ENCODE peak calls at places on chromosome 20, in five cellular contexts. Q is brain microvascular endothelial cell, M is uterus, J is ovary, W is MM.1S. G is an unnamed sample. For H3K27me3, the result is how much of the 10 kb centered on the place peaks cover.

GRCh38 chr20:33947709-33948295 is 45.9 kb upstream of the RALY start:
- DNase-seq in W (peak), M (no peak), J (no peak), Q (peak), G (no peak)

GRCh38 chr20:59455392-59456341 is 148.7 kb upstream of the PHACTR3 start:
- DNase-seq in M (no peak), Q (no peak), W (no peak), J (peak), G (no peak)

GRCh38 chr20:34475979-34476736 is 40.1 kb upstream of the DYNLRB1 start:
- DNase-seq in M (peak), J (peak), Q (no peak), W (peak), G (no peak)

GRCh38 chr20:47269309-47270165 is 87.0 kb downstream of the ZMYND8 start:
- DNase-seq in Q (no peak), M (no peak), J (no peak), W (no peak), G (no peak)

GRCh38 chr20:61937963-61938838 is 127.5 kb downstream of the TAF4 start:
- DNase-seq in Q (no peak), M (no peak), W (no peak), J (no peak), G (no peak)

GRCh38 chr20:4835244-4836177 is 113.8 kb downstream of the PRND start:
- DNase-seq in M (peak), Q (no peak), J (peak), W (no peak), G (peak)

GRCh38 chr20:58708246-58708931 is 15.8 kb downstream of the NPEPL1 start:
- DNase-seq in Q (no peak), J (peak), M (no peak), W (no peak), G (peak)

GRCh38 chr20:23397961-23398360 is 23.3 kb downstream of the NAPB start:
- DNase-seq in M (no peak), J (no peak), Q (peak), W (no peak), G (no peak)

GRCh38 chr20:44070139-44070900 is 116.7 kb downstream of the JPH2 start:
- DNase-seq in J (no peak), Q (no peak), M (no peak), W (peak), G (peak)

GRCh38 chr20:4813839-4814695 is 92.4 kb downstream of the PRND start:
- DNase-seq in Q (no peak), J (no peak), W (peak), M (no peak), G (no peak)

GRCh38 chr20:48795732-48796131 is 32.1 kb downstream of the PREX1 start:
- DNase-seq in J (no peak), W (no peak), Q (no peak), M (no peak), G (no peak)

GRCh38 chr20:63625771-63626423 is 1.0 kb downstream of the GMEB2 start:
- DNase-seq in M (no peak), J (peak), Q (peak), W (peak), G (no peak)

GRCh38 chr20:8388146-8388545 is 256.1 kb downstream of the PLCB1 start:
- DNase-seq in J (no peak), M (no peak), W (no peak), Q (no peak), G (no peak)

GRCh38 chr20:9241721-9242427 is 173.0 kb downstream of the PLCB4 start:
- DNase-seq in J (no peak), W (no peak), Q (no peak), M (no peak), G (no peak)

GRCh38 chr20:44334306-44334705 is 2.5 kb upstream of the R3HDML start:
- DNase-seq in Q (no peak), M (no peak), J (no peak), W (no peak), G (no peak)

GRCh38 chr20:62381202-62381797 is 5.6 kb upstream of the RPS21 start:
- DNase-seq in W (no peak), J (no peak), Q (peak), M (peak), G (no peak)

GRCh38 chr20:8640461-8640860 is 428.4 kb upstream of the PLCB4 start:
- DNase-seq in W (no peak), J (no peak), Q (no peak), M (no peak), G (no peak)

GRCh38 chr20:50911716-50912115 is 19.5 kb downstream of the ADNP start:
- DNase-seq in W (no peak), M (no peak), J (no peak), Q (no peak), G (no peak)

GRCh38 chr20:41029150-41029872 is 689 bp downstream of the TOP1 start:
- DNase-seq in W (no peak), Q (no peak), J (peak), M (no peak), G (no peak)

GRCh38 chr20:49385471-49385870 is 97.0 kb downstream of the KCNB1 start:
- DNase-seq in W (peak), J (no peak), M (no peak), Q (peak), G (no peak)

GRCh38 chr20:14687317-14687716 is 349.9 kb upstream of the FLRT3 start:
- DNase-seq in M (no peak), W (no peak), J (no peak), Q (no peak), G (no peak)

GRCh38 chr20:54093423-54094267 is 23.3 kb upstream of the BCAS1 start:
- DNase-seq in M (no peak), W (no peak), Q (no peak), J (no peak), G (no peak)

GRCh38 chr20:32685541-32686529 is 12.1 kb upstream of the C20orf203 start:
- DNase-seq in Q (peak), M (no peak), W (no peak), J (no peak), G (no peak)

GRCh38 chr20:62980970-62981369 is 25.8 kb downstream of the BHLHE23 start:
- DNase-seq in J (no peak), Q (no peak), W (no peak), M (no peak), G (no peak)

GRCh38 chr20:3452690-3453089 is 18.1 kb upstream of the ATRN start:
- DNase-seq in M (no peak), W (no peak), Q (no peak), J (no peak), G (no peak)

GRCh38 chr20:38187512-38187911 is 22.4 kb upstream of the TGM2 start:
- DNase-seq in Q (no peak), J (no peak), M (no peak), W (no peak), G (no peak)

GRCh38 chr20:34709836-34710567 is 5.9 kb downstream of the TP53INP2 start:
- DNase-seq in Q (peak), J (no peak), W (peak), M (no peak), G (peak)

GRCh38 chr20:51284161-51284560 is 258.4 kb downstream of the NFATC2 start:
- DNase-seq in M (no peak), J (no peak), W (no peak), Q (peak), G (no peak)

DNA sequence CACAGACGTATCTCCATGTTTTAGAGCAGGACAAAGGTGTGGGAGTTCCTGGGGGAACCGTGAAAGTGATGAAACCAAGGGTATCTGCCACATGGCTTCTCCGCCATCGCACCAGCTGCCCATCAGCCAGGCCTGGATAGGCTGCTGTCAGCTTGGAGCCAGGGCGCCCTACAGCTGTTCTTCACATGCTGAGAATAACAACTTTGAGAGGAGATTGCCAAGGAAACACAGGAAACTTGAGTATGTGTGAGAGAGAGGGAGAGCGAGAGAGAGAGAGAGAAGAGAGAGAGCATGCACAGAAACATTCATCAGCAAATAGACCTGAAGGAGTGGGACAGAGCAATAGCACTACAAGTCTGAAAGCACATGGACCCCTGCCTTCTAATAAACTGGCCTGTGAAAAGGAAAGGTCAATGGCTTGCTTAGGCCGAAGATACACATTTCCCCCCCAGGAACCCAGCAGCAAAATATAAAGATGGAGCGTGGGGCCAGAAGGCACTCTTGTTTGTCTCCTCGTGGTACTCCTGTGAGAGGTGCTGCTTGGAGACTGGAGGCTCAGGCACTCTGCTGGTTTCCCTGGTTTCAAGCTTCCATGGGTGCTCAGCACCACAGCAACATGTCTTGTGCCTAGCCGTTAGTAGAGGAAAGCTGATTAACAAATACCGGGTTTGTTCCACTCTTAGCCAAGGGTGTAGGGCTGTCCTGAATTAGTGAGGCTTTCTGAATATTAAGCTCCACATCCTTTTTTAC is 53.0 kb downstream of the SNAP25 start:
- DNase-seq in J (no peak), Q (no peak), M (no peak), W (no peak), G (no peak)
- H3K27me3 ChIP-seq in J (under half), Q (under half), M (under half), W (under half), G (under half)

DNA sequence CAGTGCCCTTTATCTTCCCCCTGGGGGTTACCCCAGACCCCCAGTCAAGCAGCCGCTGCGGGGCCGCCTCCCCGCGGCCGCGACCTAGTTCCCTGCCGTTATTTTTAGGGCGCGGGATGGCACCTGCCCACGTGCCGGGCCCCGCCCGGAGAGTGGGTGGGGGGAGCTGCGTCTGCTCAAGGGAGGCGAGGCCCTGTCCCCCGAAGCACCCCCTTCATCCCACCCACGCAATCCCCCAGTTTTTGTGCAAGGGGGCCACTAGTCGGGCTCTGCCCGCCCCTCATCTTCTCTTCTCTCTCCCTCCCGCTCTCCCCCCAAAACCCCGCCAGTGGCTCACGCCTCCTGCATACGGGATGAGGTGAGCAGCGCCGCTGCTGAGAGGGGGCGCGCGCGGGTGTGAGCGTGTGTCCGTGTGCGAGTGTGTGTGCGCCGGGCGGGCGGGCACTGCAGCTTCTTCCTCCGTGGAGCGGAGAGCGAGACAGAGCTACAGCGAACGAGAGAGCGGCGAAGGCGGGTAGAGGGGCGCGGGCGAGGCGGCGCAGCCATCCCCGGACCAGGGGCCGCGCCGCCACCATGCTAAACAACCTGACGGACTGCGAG is at the start of gene SLC12A5:
- DNase-seq in J (no peak), W (no peak), Q (no peak), M (no peak), G (no peak)
- H3K27me3 ChIP-seq in J (under half), W (half or more), Q (half or more), M (under half), G (under half)

DNA sequence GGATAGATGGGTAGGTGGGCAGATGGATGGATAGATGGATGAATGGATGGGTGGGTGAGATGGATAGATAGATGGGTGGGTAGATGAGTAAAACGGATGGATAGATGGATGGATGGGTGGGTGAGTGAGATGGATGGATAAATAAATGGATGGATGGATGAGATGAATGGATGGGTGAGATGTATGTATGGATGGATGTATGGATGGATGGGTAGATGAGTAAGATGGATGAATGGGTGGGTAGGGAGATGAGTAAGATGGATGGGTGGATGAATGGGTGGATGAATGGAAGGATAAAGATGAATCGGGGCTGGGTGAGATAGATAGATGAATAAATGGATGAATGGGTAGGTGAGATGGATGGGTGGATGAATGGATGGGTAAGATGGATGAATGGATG is 210.1 kb downstream of the TFAP2C start:
- DNase-seq in W (no peak), J (no peak), Q (no peak), M (no peak), G (no peak)
- H3K27me3 ChIP-seq in W (under half), J (under half), Q (under half), M (under half), G (under half)

GRCh38 chr20:1468117-1468624 is 1.5 kb upstream of the NSFL1C start:
- DNase-seq in M (no peak), J (no peak), Q (no peak), W (no peak), G (no peak)

GRCh38 chr20:1465470-1466210 is 1.0 kb downstream of the NSFL1C start:
- DNase-seq in Q (no peak), M (no peak), J (no peak), W (no peak), G (no peak)

GRCh38 chr20:1467082-1467354 is 369 bp upstream of the NSFL1C start:
- DNase-seq in J (no peak), W (no peak), Q (no peak), M (no peak), G (no peak)

GRCh38 chr20:1467355-1468116 is 887 bp upstream of the NSFL1C start:
- DNase-seq in M (no peak), Q (no peak), W (no peak), J (peak), G (peak)

GRCh38 chr20:1466211-1467081 is at the start of gene NSFL1C:
- DNase-seq in M (peak), Q (peak), W (peak), J (peak), G (peak)
- H3K27me3 ChIP-seq in M (under half), Q (under half), W (under half), J (under half), G (under half)